ENCODE peak calls at places on chromosomes 13 and 19, in ten cellular contexts. C, Y, M, S, K, I, J, W, D and U are unnamed samples. For H3K9me3, the result is how much of the 10 kb centered on the place peaks cover.

GRCh38 chr13:77696006-77696862 is 1.3 kb upstream of the SLAIN1 start:
- DNase-seq in W (peak), I (no peak), J (peak), Y (no peak), S (no peak), M (no peak), K (no peak), C (no peak), D (no peak), U (no peak)

GRCh38 chr13:110576736-110577476 is 15.4 kb upstream of the RAB20 start:
- DNase-seq in M (no peak), D (no peak), I (no peak), J (no peak), Y (no peak), C (no peak), K (no peak), S (no peak), W (no peak), U (no peak)

GRCh38 chr19:35236638-35237400 is 8.3 kb upstream of the FAM187B start:
- DNase-seq in J (no peak), M (no peak), Y (no peak), I (no peak), S (no peak), C (no peak), K (no peak), D (no peak), W (no peak), U (no peak)

GRCh38 chr13:48405865-48406264 is 7.0 kb downstream of the LPAR6 start:
- DNase-seq in J (no peak), Y (no peak), I (no peak), M (no peak), W (no peak), K (no peak), S (peak), D (no peak), C (no peak), U (no peak)

GRCh38 chr13:99922631-99923404 is 48.7 kb downstream of the ZIC5 start:
- DNase-seq in D (no peak), S (no peak), W (no peak), Y (no peak), J (no peak), K (no peak), I (no peak), M (no peak), C (peak), U (no peak)

GRCh38 chr13:40993119-40993518 is 26.0 kb downstream of the ELF1 start:
- DNase-seq in K (no peak), Y (no peak), J (peak), M (no peak), I (no peak), D (no peak), W (no peak), S (no peak), C (no peak), U (peak)

GRCh38 chr13:51178456-51179074 is 43.6 kb upstream of the FAM124A start:
- DNase-seq in Y (no peak), S (no peak), M (no peak), W (no peak), K (no peak), I (no peak), C (no peak), J (no peak), D (no peak), U (peak)

GRCh38 chr13:80399340-80400163 is 58.6 kb upstream of the SPRY2 start:
- DNase-seq in D (peak), M (peak), C (no peak), S (no peak), I (no peak), K (no peak), W (no peak), Y (no peak), J (peak), U (no peak)

GRCh38 chr19:33063356-33064116 is 1.2 kb downstream of the RHPN2 start:
- DNase-seq in I (peak), D (peak), S (peak), Y (no peak), M (no peak), C (peak), W (peak), J (peak), K (no peak), U (peak)

GRCh38 chr13:53254495-53254894 is 225.9 kb downstream of the OLFM4 start:
- DNase-seq in C (peak), W (no peak), D (peak), S (no peak), Y (no peak), J (peak), M (no peak), I (no peak), K (no peak), U (peak)

GRCh38 chr19:14370169-14370998 is 10.9 kb upstream of the ADGRE5 start:
- DNase-seq in I (no peak), K (no peak), M (no peak), W (no peak), D (no peak), Y (no peak), C (no peak), J (no peak), S (no peak), U (no peak)

GRCh38 chr19:55703790-55704215 is 28.8 kb downstream of the EPN1 start:
- DNase-seq in C (no peak), I (peak), D (peak), J (peak), M (no peak), K (no peak), Y (peak), W (peak), S (no peak), U (peak)

GRCh38 chr19:35266904-35267817 is 1.6 kb upstream of the USF2 start:
- DNase-seq in I (peak), D (peak), S (peak), Y (no peak), W (no peak), J (peak), K (peak), C (peak), M (no peak), U (no peak)

GRCh38 chr13:112859817-112860190 is 109.2 kb upstream of the MCF2L start:
- DNase-seq in J (no peak), M (no peak), S (peak), W (peak), Y (no peak), K (peak), D (peak), I (peak), C (no peak), U (peak)

GRCh38 chr19:4303778-4304508 is 455 bp upstream of the FSD1 start:
- DNase-seq in J (no peak), I (no peak), W (no peak), S (no peak), D (no peak), K (no peak), Y (no peak), C (no peak), M (no peak), U (no peak)

GRCh38 chr13:21040120-21040834 is 21.1 kb downstream of the LATS2 start:
- DNase-seq in W (no peak), S (no peak), J (no peak), M (peak), C (no peak), D (no peak), K (no peak), Y (no peak), I (no peak), U (no peak)

GRCh38 chr13:49772828-49773227 is 19.7 kb downstream of the KPNA3 start:
- DNase-seq in S (no peak), W (no peak), D (no peak), Y (no peak), C (no peak), K (no peak), J (no peak), M (no peak), I (no peak), U (no peak)

GRCh38 chr19:58330458-58330857 is 3.7 kb downstream of the ZSCAN22 start:
- DNase-seq in I (no peak), Y (no peak), S (peak), W (peak), C (no peak), D (no peak), K (no peak), M (no peak), J (no peak), U (peak)

GRCh38 chr19:42140125-42140754 is 8.0 kb upstream of the POU2F2 start:
- DNase-seq in S (peak), I (no peak), Y (no peak), D (peak), W (peak), J (peak), M (peak), C (no peak), K (peak), U (peak)

GRCh38 chr19:13597625-13598024 is 91.3 kb upstream of the CACNA1A start:
- DNase-seq in K (peak), M (peak), I (peak), S (peak), J (peak), Y (peak), D (peak), C (peak), W (peak), U (peak)

GRCh38 chr13:88586263-88586662 is 915.1 kb downstream of the SLITRK5 start:
- DNase-seq in K (no peak), Y (no peak), J (no peak), I (no peak), W (peak), C (no peak), M (no peak), D (no peak), S (no peak), U (no peak)

GRCh38 chr13:41492432-41493267 is 35.3 kb downstream of the RGCC start:
- DNase-seq in C (no peak), I (no peak), W (no peak), J (no peak), Y (no peak), K (no peak), D (no peak), M (no peak), S (no peak), U (no peak)

GRCh38 chr19:16429066-16429758 is 42.6 kb downstream of the EPS15L1 start:
- DNase-seq in C (peak), M (peak), J (no peak), S (no peak), W (no peak), I (no peak), K (peak), D (peak), Y (no peak), U (no peak)

GRCh38 chr13:85798999-85799646 is at the start of gene SLITRK6:
- DNase-seq in M (no peak), Y (no peak), K (no peak), C (peak), D (no peak), I (peak), W (peak), J (peak), S (peak), U (peak)

GRCh38 chr13:33328691-33329090 is 43.1 kb upstream of the STARD13 start:
- DNase-seq in J (no peak), W (no peak), S (no peak), I (peak), C (no peak), Y (no peak), M (peak), K (no peak), D (peak), U (no peak)

GRCh38 chr19:49690656-49691242 is at the start of gene CPT1C:
- DNase-seq in S (peak), M (peak), W (peak), Y (no peak), K (peak), I (peak), C (peak), J (peak), D (peak), U (peak)

GRCh38 chr19:2315818-2316353 is 7.9 kb upstream of the LINGO3 start:
- DNase-seq in Y (no peak), S (peak), J (peak), C (peak), W (peak), D (peak), K (peak), M (peak), I (peak), U (peak)

DNA sequence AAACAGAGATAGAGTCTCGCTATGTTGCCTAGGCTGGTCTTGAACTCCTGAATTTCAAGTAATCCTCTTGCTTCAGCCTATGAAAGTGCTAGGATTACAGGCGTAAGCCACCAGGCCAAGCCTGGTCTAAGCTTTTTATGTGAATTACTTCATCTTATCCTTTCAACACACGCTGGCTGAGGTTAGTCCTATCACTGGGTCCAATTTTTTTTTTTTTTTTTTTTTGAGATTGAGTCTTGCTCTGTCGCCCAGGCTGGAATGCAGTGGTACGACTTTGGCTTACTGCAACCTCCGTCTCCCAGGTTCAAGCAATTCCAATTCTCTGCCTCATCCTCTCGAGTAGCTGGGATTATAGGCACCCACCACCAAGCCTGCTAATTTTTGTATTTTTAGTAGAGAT is 10.4 kb downstream of the MYO1F start:
- DNase-seq in I (no peak), K (no peak), J (no peak), Y (no peak), D (no peak), S (no peak), M (no peak), W (peak), C (no peak), U (no peak)
- H3K9me3 ChIP-seq in I (under half), K (under half), J (under half), Y (under half), D (under half), S (under half), M (under half), W (under half), C (under half), U (under half)

GRCh38 chr13:59340581-59340980 is 823.1 kb downstream of the DIAPH3 start:
- DNase-seq in W (no peak), J (no peak), M (no peak), D (no peak), Y (no peak), K (no peak), C (no peak), I (no peak), S (no peak), U (no peak)

GRCh38 chr13:59342396-59342795 is 821.3 kb downstream of the DIAPH3 start:
- DNase-seq in I (no peak), C (no peak), Y (no peak), D (no peak), W (no peak), K (no peak), S (no peak), J (no peak), M (no peak), U (peak)

GRCh38 chr13:59343132-59343531 is 820.6 kb downstream of the DIAPH3 start:
- DNase-seq in S (no peak), I (no peak), K (no peak), Y (no peak), M (no peak), D (no peak), W (no peak), C (no peak), J (no peak), U (peak)

GRCh38 chr13:59337070-59337469 is 826.7 kb downstream of the DIAPH3 start:
- DNase-seq in C (no peak), D (no peak), K (no peak), S (no peak), W (no peak), J (no peak), Y (no peak), I (no peak), M (no peak), U (peak)

GRCh38 chr13:59340151-59340550 is 823.6 kb downstream of the DIAPH3 start:
- DNase-seq in Y (no peak), I (no peak), S (no peak), M (no peak), K (no peak), D (no peak), C (no peak), J (no peak), W (no peak), U (no peak)
- TF ChIP-seq CTCF in Y (no peak), I (no peak), S (no peak), M (no peak), K (no peak), D (no peak), C (no peak), J (no peak), W (no peak), U (no peak)

GRCh38 chr19:51926426-51926783 is 867 bp upstream of the ZNF613 start:
- DNase-seq in K (no peak), C (no peak), D (no peak), S (no peak), W (no peak), I (no peak), Y (no peak), M (no peak), J (no peak), U (no peak)

GRCh38 chr19:51919606-51920005 is 7.7 kb upstream of the ZNF613 start:
- DNase-seq in I (no peak), J (no peak), C (peak), K (no peak), Y (no peak), S (no peak), W (no peak), M (no peak), D (no peak), U (no peak)

GRCh38 chr19:51916167-51916566 is 11.1 kb upstream of the ZNF613 start:
- DNase-seq in D (no peak), W (no peak), C (no peak), M (no peak), Y (no peak), S (no peak), K (no peak), J (no peak), I (no peak), U (no peak)

GRCh38 chr19:51926784-51927741 is at the start of gene ZNF613:
- DNase-seq in W (peak), C (peak), M (peak), Y (peak), D (peak), K (peak), J (peak), S (peak), I (peak), U (peak)

GRCh38 chr19:51921949-51922348 is 5.3 kb upstream of the ZNF613 start:
- DNase-seq in I (no peak), K (no peak), J (no peak), C (no peak), D (no peak), M (no peak), Y (no peak), S (no peak), W (no peak), U (no peak)
- H3K9me3 ChIP-seq in I (under half), K (half or more), J (under half), C (under half), D (under half), M (under half), Y (half or more), S (under half), W (under half), U (under half)

GRCh38 chr13:97030705-97031452 is 36.6 kb upstream of the OXGR1 start:
- DNase-seq in W (peak), Y (no peak), S (peak), M (no peak), I (peak), C (no peak), D (no peak), K (no peak), J (peak), U (peak)
- TF ChIP-seq CTCF in W (no peak), Y (no peak), S (peak), M (no peak), I (peak), C (peak), D (no peak), K (no peak), J (peak), U (peak)

GRCh38 chr19:27846944-27847343 is 1366.0 kb downstream of the UQCRFS1 start:
- DNase-seq in C (no peak), W (no peak), Y (no peak), D (no peak), S (no peak), K (no peak), M (no peak), J (no peak), I (no peak), U (no peak)
- H3K9me3 ChIP-seq in C (under half), W (under half), Y (under half), D (under half), S (under half), K (under half), M (half or more), J (under half), I (under half), U (under half)

DNA sequence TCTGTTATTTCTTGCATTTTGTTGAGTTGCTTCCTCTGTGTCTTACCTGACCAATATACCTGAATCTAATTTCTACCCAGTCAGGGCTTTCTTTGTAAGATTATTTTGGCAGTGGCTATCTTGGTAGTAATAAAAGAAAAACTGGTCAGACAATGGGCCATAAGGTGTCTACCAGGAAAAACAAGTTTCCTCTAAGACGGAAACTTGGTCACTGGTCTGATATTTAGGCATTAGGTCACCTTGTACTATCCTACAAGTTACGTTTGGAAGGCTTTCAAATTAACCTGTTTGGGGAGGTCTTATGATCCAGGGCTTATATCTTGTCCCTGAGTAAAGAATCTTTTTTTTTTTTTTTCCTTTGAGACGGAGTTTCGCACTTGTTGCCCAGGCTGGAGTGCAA is 9.2 kb downstream of the ZNF823 start:
- DNase-seq in I (no peak), D (no peak), K (no peak), C (peak), Y (no peak), S (no peak), J (no peak), W (no peak), M (no peak), U (no peak)
- TF ChIP-seq CTCF in I (no peak), D (no peak), K (no peak), C (no peak), Y (no peak), S (no peak), J (no peak), W (no peak), M (no peak), U (no peak)